ENCODE peak calls at places on chromosomes 4 and X, in six cellular contexts. L, S, E, F, D and M are unnamed samples.

GRCh38 chr4:80876810-80877209 is 153.7 kb upstream of the BMP3 start:
- DNase-seq in D (no peak), L (peak), E (no peak), S (no peak), F (no peak), M (no peak)

GRCh38 chr4:53510981-53511380 is 80.3 kb downstream of the LNX1 start:
- DNase-seq in E (no peak), F (no peak), L (no peak), S (no peak), D (no peak), M (no peak)

GRCh38 chr4:30370105-30370504 is 350.1 kb upstream of the PCDH7 start:
- DNase-seq in D (no peak), F (no peak), S (no peak), E (no peak), L (no peak), M (no peak)

GRCh38 chr4:185203380-185204237 is at the start of gene CFAP97:
- DNase-seq in D (peak), E (peak), L (no peak), S (peak), F (peak), M (peak)

GRCh38 chr4:67744561-67745283 is 9.5 kb downstream of the GNRHR start:
- DNase-seq in E (no peak), S (no peak), L (no peak), D (no peak), F (no peak), M (no peak)

GRCh38 chr4:103050736-103051436 is 25.7 kb downstream of the SLC9B2 start:
- DNase-seq in E (no peak), F (no peak), L (no peak), D (no peak), S (no peak), M (no peak)

GRCh38 chr4:186725422-186726149 is 1.9 kb upstream of the FAT1 start:
- DNase-seq in E (peak), F (peak), D (peak), L (no peak), S (peak), M (no peak)

GRCh38 chr4:39814403-39815185 is 116.7 kb downstream of the UBE2K start:
- DNase-seq in D (peak), L (no peak), E (no peak), S (peak), F (no peak), M (peak)

GRCh38 chrX:45801554-45801953 is 600.9 kb upstream of the DIPK2B start:
- DNase-seq in D (no peak), F (peak), L (no peak), E (peak), S (peak), M (peak)

GRCh38 chr4:168574581-168575295 is 77.9 kb downstream of the PALLD start:
- DNase-seq in F (no peak), S (no peak), D (no peak), E (peak), L (no peak), M (no peak)

GRCh38 chr4:36549256-36549655 is 267.8 kb downstream of the DTHD1 start:
- DNase-seq in E (no peak), S (no peak), D (no peak), F (no peak), L (no peak), M (no peak)

GRCh38 chr4:1396806-1397455 is 9.3 kb downstream of the NKX1-1 start:
- DNase-seq in S (no peak), L (no peak), F (no peak), D (no peak), E (no peak), M (no peak)

GRCh38 chr4:52864816-52865215 is 2.7 kb downstream of the RASL11B start:
- DNase-seq in L (no peak), F (no peak), E (peak), S (no peak), D (no peak), M (no peak)

GRCh38 chr4:98352940-98353339 is 91.8 kb downstream of the RAP1GDS1 start:
- DNase-seq in F (no peak), E (no peak), S (no peak), L (no peak), D (no peak), M (no peak)

GRCh38 chr4:24105183-24106039 is 215.6 kb upstream of the PPARGC1A start:
- DNase-seq in D (no peak), F (no peak), E (no peak), S (no peak), L (no peak), M (no peak)

GRCh38 chr4:5660185-5660584 is 48.2 kb downstream of the EVC2 start:
- DNase-seq in F (no peak), S (no peak), D (no peak), E (no peak), L (no peak), M (no peak)

GRCh38 chrX:37986893-37987292 is 19.5 kb upstream of the SYTL5 start:
- DNase-seq in S (no peak), D (peak), E (peak), F (no peak), L (no peak), M (no peak)

GRCh38 chr4:147927377-147928137 is 195.7 kb downstream of the ARHGAP10 start:
- DNase-seq in L (no peak), F (no peak), D (no peak), S (peak), E (peak), M (no peak)

GRCh38 chr4:8870647-8871416 is 807 bp downstream of the HMX1 start:
- DNase-seq in F (no peak), L (no peak), S (no peak), D (no peak), E (no peak), M (no peak)

GRCh38 chr4:24470681-24471622 is 113.4 kb downstream of the DHX15 start:
- DNase-seq in E (peak), S (peak), F (no peak), D (no peak), L (no peak), M (peak)

GRCh38 chr4:154124539-154125255 is 335.8 kb upstream of the SFRP2 start:
- DNase-seq in S (no peak), E (no peak), L (no peak), F (no peak), D (no peak), M (no peak)

GRCh38 chr4:6200922-6201362 is 593 bp upstream of the JAKMIP1 start:
- DNase-seq in E (no peak), D (peak), F (no peak), L (no peak), S (no peak), M (no peak)

GRCh38 chrX:9610774-9611392 is 146.0 kb downstream of the TBL1X start:
- DNase-seq in S (no peak), L (no peak), F (no peak), D (no peak), E (peak), M (no peak)

GRCh38 chr4:38377195-38377594 is 286.8 kb upstream of the KLF3 start:
- DNase-seq in D (no peak), L (no peak), F (no peak), S (no peak), E (no peak), M (no peak)

GRCh38 chrX:138925330-138925729 is 213.8 kb upstream of the FGF13 start:
- DNase-seq in D (no peak), E (no peak), F (peak), L (no peak), S (peak), M (peak)

GRCh38 chrX:69024931-69025330 is 140.3 kb downstream of the PJA1 start:
- DNase-seq in L (no peak), F (no peak), D (no peak), E (no peak), S (no peak), M (no peak)
- TF ChIP-seq MYC in L (no peak), F (no peak), D (no peak), E (no peak), S (no peak), M (no peak)

GRCh38 chr4:3801521-3801920 is 35.3 kb downstream of the ADRA2C start:
- DNase-seq in L (no peak), D (no peak), E (no peak), S (no peak), F (no peak), M (no peak)
- H3K4me3 ChIP-seq in L (no peak), D (no peak), E (no peak), S (no peak), F (no peak), M (no peak)

DNA sequence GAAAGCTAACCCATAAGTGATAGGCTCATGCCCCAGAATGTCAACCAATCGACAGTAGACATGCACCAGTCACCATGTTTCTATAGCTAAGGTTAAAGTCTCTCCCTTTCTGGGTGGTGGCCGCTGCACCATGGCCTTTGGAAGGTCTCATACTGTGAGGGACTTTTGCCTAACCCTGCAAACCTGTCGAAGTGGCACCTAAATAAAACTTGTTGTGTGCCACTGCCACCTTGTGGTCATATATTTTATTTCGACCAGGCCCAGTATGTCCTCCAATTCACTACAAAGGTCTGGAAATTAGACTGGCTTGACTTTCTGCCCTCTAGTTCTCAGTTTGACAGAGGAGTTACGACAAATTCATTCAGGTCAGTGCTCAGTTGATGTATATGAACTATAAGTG is 163.1 kb downstream of the SMARCA1 start:
- DNase-seq in E (peak), D (peak), F (peak), S (peak), L (peak), M (peak)
- TF ChIP-seq CTCF in E (peak), D (peak), F (peak), S (peak), L (peak), M (no peak)

DNA sequence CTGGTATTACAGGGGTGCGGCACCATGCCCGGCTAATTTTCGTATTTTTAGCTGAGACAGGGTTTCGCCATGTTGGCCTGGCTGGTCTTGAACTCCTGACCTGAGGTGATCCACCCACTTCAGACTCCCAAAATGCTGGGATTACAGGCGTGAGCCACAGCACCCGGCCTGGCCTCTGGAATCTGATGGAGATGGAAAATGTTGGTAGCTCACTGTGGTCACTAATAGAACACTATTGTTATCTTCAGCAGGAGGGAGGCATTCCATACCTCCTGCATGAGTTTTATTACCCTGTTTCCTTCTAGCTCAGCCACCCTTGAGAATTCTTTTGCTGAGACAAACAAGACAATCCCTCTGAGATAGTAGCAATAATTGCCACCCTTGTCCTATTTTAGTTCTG is 105.0 kb downstream of the SHROOM3 start:
- DNase-seq in D (no peak), S (no peak), L (no peak), E (no peak), F (no peak), M (no peak)
- TF ChIP-seq MYC in D (no peak), S (no peak), L (no peak), E (no peak), F (no peak), M (no peak)

GRCh38 chr4:173524218-173525117 is 5.6 kb downstream of the HAND2 start:
- DNase-seq in L (no peak), S (no peak), F (peak), D (no peak), E (no peak), M (no peak)

GRCh38 chr4:173522874-173523395 is 7.1 kb downstream of the HAND2 start:
- DNase-seq in L (no peak), S (no peak), D (no peak), F (no peak), E (no peak), M (no peak)

GRCh38 chr4:173521474-173522159 is 8.4 kb downstream of the HAND2 start:
- DNase-seq in S (no peak), E (no peak), D (no peak), L (no peak), F (no peak), M (no peak)

GRCh38 chr4:173520921-173521473 is 9.0 kb downstream of the HAND2 start:
- DNase-seq in L (no peak), S (no peak), F (no peak), E (no peak), D (no peak), M (no peak)

GRCh38 chr4:173522160-173522873 is 7.7 kb downstream of the HAND2 start:
- DNase-seq in L (no peak), E (peak), D (no peak), S (no peak), F (peak), M (peak)
- H3K4me3 ChIP-seq in L (no peak), E (no peak), D (no peak), S (no peak), F (peak), M (no peak)

GRCh38 chr4:144556636-144557035 is 89.3 kb upstream of the HHIP start:
- DNase-seq in L (no peak), E (peak), F (no peak), D (no peak), S (no peak), M (no peak)

GRCh38 chr4:144557404-144557803 is 88.6 kb upstream of the HHIP start:
- DNase-seq in S (peak), E (peak), L (no peak), F (no peak), D (no peak), M (no peak)

GRCh38 chr4:144564358-144564757 is 81.6 kb upstream of the HHIP start:
- DNase-seq in E (peak), S (no peak), L (no peak), D (no peak), F (no peak), M (no peak)

GRCh38 chr4:144565558-144566195 is 80.3 kb upstream of the HHIP start:
- DNase-seq in F (no peak), D (no peak), E (peak), S (no peak), L (no peak), M (no peak)

GRCh38 chr4:144562019-144562740 is 83.8 kb upstream of the HHIP start:
- DNase-seq in F (no peak), L (no peak), E (peak), D (no peak), S (no peak), M (no peak)
- TF ChIP-seq CTCF in F (no peak), L (no peak), E (no peak), D (no peak), S (no peak), M (no peak)

DNA sequence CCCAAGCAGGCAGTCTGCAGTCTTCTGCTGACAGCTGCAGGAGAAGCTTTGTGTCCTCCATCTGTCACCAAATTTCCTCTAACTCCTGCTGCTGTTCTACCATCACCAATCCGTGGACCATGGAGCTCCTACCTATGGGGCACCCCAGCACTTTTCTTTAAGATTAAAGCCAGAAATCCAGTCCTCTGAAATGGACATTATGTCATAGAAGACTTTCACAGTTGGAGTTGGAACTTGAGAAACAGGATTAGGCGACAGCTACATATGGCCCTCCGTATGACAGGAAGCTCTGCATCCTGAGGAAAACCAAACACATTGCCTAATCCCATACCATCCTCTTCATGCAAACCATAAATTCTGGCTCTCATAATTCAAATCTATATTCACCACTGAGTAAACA is 470.6 kb upstream of the GALNTL6 start:
- DNase-seq in E (no peak), D (no peak), L (no peak), S (no peak), F (no peak), M (no peak)
- TF ChIP-seq MYC in E (no peak), D (no peak), L (no peak), S (no peak), F (no peak), M (no peak)

GRCh38 chrX:1394731-1395501 is 3.0 kb upstream of the SLC25A6 start:
- DNase-seq in L (no peak), D (no peak), F (peak), E (no peak), S (no peak), M (no peak)
- H3K4me3 ChIP-seq in L (peak), D (no peak), F (no peak), E (no peak), S (no peak), M (no peak)

DNA sequence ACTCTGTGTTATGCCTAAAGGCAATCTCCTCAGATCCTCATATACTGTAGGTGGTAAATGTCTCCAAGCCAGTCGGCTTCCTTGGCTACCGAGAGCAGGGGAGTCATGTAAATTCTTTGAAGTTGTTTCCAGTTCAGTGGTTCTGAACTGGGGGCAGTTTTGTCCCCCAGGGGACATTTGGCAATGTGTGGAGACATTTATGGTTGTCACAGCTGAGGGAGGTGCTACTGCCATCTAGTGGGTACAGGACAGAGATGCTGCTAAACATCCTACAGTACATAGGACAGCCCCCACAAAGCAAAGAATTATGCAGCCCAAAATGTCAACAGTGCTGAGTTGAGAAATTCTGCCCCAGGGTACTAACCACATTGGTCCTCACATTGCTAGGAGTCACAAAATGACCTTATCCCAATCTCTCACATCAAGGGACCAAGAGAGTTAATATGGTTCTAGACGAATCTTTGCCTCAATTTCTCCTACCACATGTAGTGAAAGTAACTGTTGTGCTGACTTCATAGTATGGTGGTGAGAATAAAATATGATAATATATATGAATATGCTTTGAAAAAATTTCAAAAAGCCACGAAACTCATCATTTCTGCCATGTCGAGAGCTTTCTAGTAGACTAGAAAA is 104.4 kb upstream of the ARHGAP24 start:
- DNase-seq in S (peak), D (peak), L (peak), F (peak), E (peak), M (peak)
- TF ChIP-seq CTCF in S (peak), D (peak), L (peak), F (peak), E (peak), M (peak)